ENCODE peak calls at places on chromosomes 4 and X, in eight cellular contexts. B, C, E, Y, Z, F, J and O are unnamed samples.

GRCh38 chr4:141711211-141711610 is 74.8 kb downstream of the IL15 start:
- DNase-seq in B (no peak), C (no peak), E (no peak), Y (no peak), Z (no peak), F (peak; percentile 42), J (no peak), O (no peak)

GRCh38 chrX:20517565-20517964 is 250.9 kb upstream of the RPS6KA3 start:
- DNase-seq in B (no peak), C (no peak), E (no peak), Y (no peak), Z (no peak), F (no peak), J (no peak), O (no peak)

GRCh38 chr4:80216100-80216761 is 18.9 kb downstream of the PRDM8 start:
- DNase-seq in B (no peak), C (no peak), E (no peak), Y (no peak), Z (no peak), F (no peak), J (no peak), O (no peak)

GRCh38 chr4:73620115-73620792 is at the start of gene RASSF6:
- DNase-seq in B (no peak), C (no peak), E (no peak), Y (peak; percentile 74), Z (peak; percentile 93), F (no peak), J (peak; percentile 55), O (no peak)

GRCh38 chr4:2607107-2607506 is 70.7 kb downstream of the FAM193A start:
- DNase-seq in B (no peak), C (no peak), E (no peak), Y (no peak), Z (no peak), F (no peak), J (no peak), O (no peak)

GRCh38 chr4:174631901-174632758 is 109.8 kb upstream of the HPGD start:
- DNase-seq in B (no peak), C (no peak), E (no peak), Y (no peak), Z (no peak), F (no peak), J (peak; percentile 24), O (no peak)

GRCh38 chr4:140071806-140072205 is 82.2 kb downstream of the MAML3 start:
- DNase-seq in B (peak; percentile 77), C (no peak), E (no peak), Y (no peak), Z (peak; percentile 76), F (no peak), J (no peak), O (no peak)

GRCh38 chr4:146029939-146030710 is 91.5 kb upstream of the ZNF827 start:
- DNase-seq in B (no peak), C (no peak), E (no peak), Y (no peak), Z (peak; percentile 77), F (no peak), J (no peak), O (no peak)

GRCh38 chrX:70087857-70088256 is 25.6 kb downstream of the OTUD6A start:
- DNase-seq in B (no peak), C (no peak), E (no peak), Y (no peak), Z (no peak), F (peak; percentile 13), J (no peak), O (no peak)

GRCh38 chrX:133783273-133783672 is 202.1 kb downstream of the GPC3 start:
- DNase-seq in B (no peak), C (no peak), E (no peak), Y (no peak), Z (peak; percentile 48), F (no peak), J (no peak), O (no peak)

GRCh38 chr4:107592518-107592917 is 127.5 kb downstream of the PAPSS1 start:
- DNase-seq in B (no peak), C (no peak), E (no peak), Y (no peak), Z (no peak), F (no peak), J (no peak), O (no peak)

GRCh38 chr4:61245321-61245720 is 45.2 kb downstream of the ADGRL3 start:
- DNase-seq in B (no peak), C (no peak), E (no peak), Y (no peak), Z (no peak), F (no peak), J (no peak), O (no peak)

GRCh38 chr4:110634320-110635154 is 11.7 kb upstream of the PITX2 start:
- DNase-seq in B (no peak), C (no peak), E (no peak), Y (no peak), Z (no peak), F (no peak), J (no peak), O (no peak)

GRCh38 chr4:84826681-84827080 is 139.8 kb downstream of the WDFY3 start:
- DNase-seq in B (no peak), C (no peak), E (no peak), Y (no peak), Z (no peak), F (no peak), J (no peak), O (no peak)

GRCh38 chr4:139241086-139241783 is 38.8 kb downstream of the MGARP start:
- DNase-seq in B (no peak), C (no peak), E (no peak), Y (peak; percentile 29), Z (no peak), F (no peak), J (no peak), O (no peak)

DNA sequence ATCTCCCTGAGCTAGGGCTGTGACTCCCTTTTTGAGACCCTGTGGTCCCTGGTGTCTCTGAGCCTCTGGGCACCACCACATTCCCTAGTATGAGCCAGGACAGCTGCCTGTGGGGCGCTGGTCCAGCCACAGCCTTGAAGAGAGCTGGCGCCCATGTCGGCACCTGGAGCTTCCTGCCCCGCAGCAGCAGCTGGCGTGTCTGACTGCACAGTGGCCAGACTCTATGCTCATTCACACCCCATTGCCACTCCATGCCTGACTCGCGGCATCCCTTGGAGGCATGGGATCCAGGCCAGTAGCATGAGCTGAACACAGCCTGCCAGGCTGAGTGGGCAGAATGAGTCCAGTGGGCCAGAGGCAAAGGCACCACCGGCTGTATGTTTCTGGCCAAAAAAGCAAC is 8.3 kb upstream of the SPP1 start:
- DNase-seq in B (no peak), C (no peak), E (no peak), Y (no peak), Z (no peak), F (no peak), J (no peak), O (no peak)
- TF ChIP-seq POLR2A in B (no peak), C (no peak), E (no peak), Y (no peak), Z (no peak), F (no peak), J (no peak), O (no peak)

GRCh38 chr4:1003271-1004070 is 8.0 kb upstream of the FGFRL1 start:
- DNase-seq in B (no peak), C (no peak), E (no peak), Y (no peak), Z (no peak), F (no peak), J (no peak), O (no peak)

GRCh38 chr4:1002631-1003251 is 8.7 kb upstream of the FGFRL1 start:
- DNase-seq in B (no peak), C (no peak), E (no peak), Y (no peak), Z (no peak), F (no peak), J (no peak), O (no peak)

GRCh38 chr4:1004557-1005485 is 6.6 kb upstream of the FGFRL1 start:
- DNase-seq in B (peak; percentile 58), C (no peak), E (no peak), Y (no peak), Z (no peak), F (no peak), J (no peak), O (no peak)

GRCh38 chr4:1002131-1002630 is 9.0 kb upstream of the SLC26A1 start:
- DNase-seq in B (no peak), C (no peak), E (no peak), Y (no peak), Z (peak; percentile 66), F (peak; percentile 41), J (no peak), O (no peak)

GRCh38 chr4:1004071-1004418 is 7.4 kb upstream of the FGFRL1 start:
- DNase-seq in B (no peak), C (no peak), E (no peak), Y (no peak), Z (no peak), F (no peak), J (no peak), O (no peak)
- H3K27me3 ChIP-seq in B (peaks cover 88% of the 10 kb centered on the region), C (peaks cover 82% of the 10 kb centered on the region), E (peaks cover 65% of the 10 kb centered on the region), Y (peaks cover 4% of the 10 kb centered on the region), Z (peaks cover 36% of the 10 kb centered on the region), F (no peaks in the 10 kb centered on the region), J (no peaks in the 10 kb centered on the region), O (peaks cover 21% of the 10 kb centered on the region)

GRCh38 chrX:47940448-47940847 is 63.3 kb downstream of the ZNF182 start:
- DNase-seq in B (no peak), C (no peak), E (no peak), Y (no peak), Z (no peak), F (no peak), J (no peak), O (no peak)

GRCh38 chrX:47936940-47937317 is 66.9 kb downstream of the ZNF182 start:
- DNase-seq in B (no peak), C (no peak), E (no peak), Y (no peak), Z (no peak), F (no peak), J (no peak), O (no peak)

GRCh38 chrX:47941423-47941822 is 62.4 kb downstream of the ZNF182 start:
- DNase-seq in B (no peak), C (no peak), E (no peak), Y (no peak), Z (no peak), F (no peak), J (no peak), O (no peak)

DNA sequence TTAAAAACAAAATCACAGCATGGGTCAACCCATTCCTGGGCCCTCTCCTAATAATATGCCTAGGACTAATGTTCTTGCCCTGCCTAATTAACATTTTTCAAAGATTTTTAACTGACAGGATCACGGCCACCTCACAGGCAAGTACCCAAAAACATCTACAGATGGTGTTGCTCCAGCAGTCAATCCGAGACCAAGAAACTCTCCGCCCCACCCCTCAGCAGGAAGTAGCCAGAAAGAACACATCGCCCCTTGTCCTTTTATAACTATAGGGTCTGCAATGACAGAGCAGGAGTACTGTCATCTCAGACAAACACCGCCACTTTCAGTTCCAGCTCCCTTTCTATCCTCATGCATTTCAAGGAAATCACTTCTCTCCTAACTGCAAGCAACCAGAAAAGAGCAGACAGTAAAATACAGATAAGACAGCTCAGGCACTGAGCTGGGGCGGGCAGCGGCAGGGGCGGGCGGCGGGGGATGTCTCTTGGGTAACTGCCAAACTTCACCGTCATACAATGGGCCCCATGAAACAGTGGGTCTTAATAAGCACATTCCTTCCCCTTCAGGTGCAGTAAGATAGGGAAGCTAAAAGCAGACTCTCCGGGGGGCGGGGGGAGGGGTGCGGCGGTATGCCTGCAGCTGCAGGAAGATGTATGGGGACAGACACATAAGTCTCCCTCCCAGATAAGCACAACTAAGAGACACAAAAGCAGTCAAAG is 67.4 kb downstream of the ZNF182 start:
- DNase-seq in B (no peak), C (no peak), E (no peak), Y (no peak), Z (no peak), F (no peak), J (no peak), O (no peak)
- H3K4me3 ChIP-seq in B (peak overlapping the region; percentile 27), C (no peak overlapping the region), E (no peak overlapping the region), Y (no peak overlapping the region), Z (no peak overlapping the region), F (no peak overlapping the region), J (no peak overlapping the region), O (no peak overlapping the region)

GRCh38 chr4:114598191-114599121 is at the start of gene UGT8:
- DNase-seq in B (peak; percentile 25), C (no peak), E (no peak), Y (peak; percentile 32), Z (peak; percentile 95), F (peak; percentile 71), J (peak; percentile 35), O (no peak)
- TF ChIP-seq POLR2A in B (no peak), C (no peak), E (no peak), Y (no peak), Z (peak; percentile 80), F (no peak), J (peak; percentile 52), O (no peak)